ENCODE peak calls at places on chromosomes 2 and 18, in seven cellular contexts. B, I, L, O, P, G and J are unnamed samples.

GRCh38 chr2:238130696-238131628 is 7.5 kb upstream of the KLHL30 start:
- DNase-seq in G (no peak), L (no peak), B (no peak), P (no peak), I (no peak), O (no peak), J (no peak)

GRCh38 chr2:75640621-75641121 is 5.9 kb upstream of the MRPL19 start:
- DNase-seq in O (peak), P (peak), I (peak), B (peak), L (peak), G (peak), J (peak)

GRCh38 chr18:22695674-22696073 is 237.5 kb upstream of the RBBP8 start:
- DNase-seq in L (no peak), P (no peak), I (no peak), O (no peak), B (no peak), G (no peak), J (no peak)

GRCh38 chr18:8876887-8877286 is 171.5 kb downstream of the MTCL1 start:
- DNase-seq in G (no peak), P (no peak), O (no peak), I (no peak), B (no peak), L (no peak), J (no peak)

GRCh38 chr2:218168635-218169462 is 2.1 kb upstream of the CXCR1 start:
- DNase-seq in L (no peak), P (peak), G (peak), I (peak), B (peak), O (no peak), J (peak)

GRCh38 chr2:180180511-180180910 is 173.4 kb upstream of the CWC22 start:
- DNase-seq in P (no peak), L (no peak), I (no peak), O (no peak), G (no peak), B (no peak), J (no peak)

GRCh38 chr18:42578781-42579180 is 536.7 kb downstream of the RIT2 start:
- DNase-seq in L (no peak), I (no peak), O (no peak), G (no peak), P (no peak), B (no peak), J (peak)

GRCh38 chr2:227862741-227863588 is 8.5 kb upstream of the DAW1 start:
- DNase-seq in I (no peak), P (no peak), G (no peak), L (peak), B (no peak), O (peak), J (peak)

GRCh38 chr2:238378230-238379095 is 48.3 kb upstream of the ASB1 start:
- DNase-seq in O (no peak), G (no peak), B (no peak), L (no peak), P (no peak), I (no peak), J (no peak)

GRCh38 chr2:96772903-96773675 is 12.4 kb downstream of the CNNM4 start:
- DNase-seq in I (no peak), O (no peak), B (no peak), P (no peak), G (no peak), L (no peak), J (no peak)

GRCh38 chr18:45923138-45923537 is 44.0 kb downstream of the EPG5 start:
- DNase-seq in P (no peak), O (no peak), B (no peak), G (no peak), I (no peak), L (no peak), J (no peak)

GRCh38 chr18:46322411-46322891 is 218.3 kb downstream of the HAUS1 start:
- DNase-seq in L (no peak), O (no peak), G (no peak), I (no peak), P (no peak), B (no peak), J (no peak)

GRCh38 chr2:189698020-189698887 is 23.8 kb downstream of the ANKAR start:
- DNase-seq in I (peak), O (no peak), B (no peak), P (peak), G (no peak), L (no peak), J (peak)

GRCh38 chr2:160479269-160479668 is 14.3 kb downstream of the RBMS1 start:
- DNase-seq in B (no peak), P (no peak), L (no peak), G (no peak), I (no peak), O (no peak), J (no peak)

GRCh38 chr2:210884227-210884626 is 327.8 kb downstream of the CPS1 start:
- DNase-seq in B (no peak), L (no peak), P (no peak), O (no peak), I (no peak), G (no peak), J (no peak)

GRCh38 chr2:192749606-192750200 is 555.0 kb upstream of the TMEFF2 start:
- DNase-seq in B (no peak), P (no peak), L (no peak), G (no peak), I (no peak), O (no peak), J (peak)

GRCh38 chr2:43824951-43825493 is 13.6 kb downstream of the ABCG5 start:
- DNase-seq in O (no peak), L (no peak), P (no peak), B (no peak), G (no peak), I (no peak), J (no peak)

GRCh38 chr2:239916205-239917127 is 108.7 kb downstream of the NDUFA10 start:
- DNase-seq in P (no peak), I (peak), G (no peak), O (no peak), L (no peak), B (no peak), J (no peak)

GRCh38 chr2:187581125-187581896 is 27.1 kb upstream of the TFPI start:
- DNase-seq in B (no peak), P (peak), O (peak), L (no peak), I (no peak), G (no peak), J (peak)

GRCh38 chr2:64837116-64837704 is 152.0 kb upstream of the SLC1A4 start:
- DNase-seq in P (no peak), I (no peak), G (no peak), B (no peak), O (no peak), L (no peak), J (no peak)

GRCh38 chr18:24126155-24126947 is 12.5 kb upstream of the CABYR start:
- DNase-seq in B (no peak), O (no peak), L (no peak), G (no peak), I (no peak), P (no peak), J (no peak)

GRCh38 chr2:162197095-162197825 is 45.2 kb upstream of the GCG start:
- DNase-seq in B (no peak), L (peak), I (no peak), G (no peak), O (no peak), P (no peak), J (peak)

GRCh38 chr18:48418000-48418399 is 8.8 kb upstream of the ZBTB7C start:
- DNase-seq in O (no peak), L (no peak), B (no peak), P (no peak), I (no peak), G (no peak), J (no peak)

GRCh38 chr2:112706170-112706664 is 14.6 kb upstream of the NT5DC4 start:
- DNase-seq in L (no peak), O (no peak), B (no peak), P (peak), I (no peak), G (no peak), J (peak)

GRCh38 chr2:65319674-65320041 is 92.0 kb downstream of the ACTR2 start:
- DNase-seq in P (no peak), B (no peak), G (no peak), L (no peak), O (no peak), I (no peak), J (no peak)

GRCh38 chr2:208182835-208183234 is 7.0 kb downstream of the C2orf80 start:
- DNase-seq in O (no peak), G (no peak), P (no peak), L (no peak), I (no peak), B (no peak), J (no peak)

GRCh38 chr18:26875040-26875654 is 9.6 kb upstream of the AQP4 start:
- DNase-seq in I (no peak), P (no peak), G (no peak), O (no peak), B (no peak), L (no peak), J (no peak)

GRCh38 chr2:171141320-171141719 is 19.4 kb downstream of the TLK1 start:
- DNase-seq in L (no peak), P (no peak), O (no peak), B (no peak), I (no peak), G (no peak), J (no peak)

GRCh38 chr2:48722391-48722790 is 33.1 kb downstream of the LHCGR start:
- DNase-seq in G (no peak), I (no peak), O (no peak), B (no peak), L (no peak), P (no peak), J (no peak)

GRCh38 chr18:31819106-31819924 is 58.6 kb upstream of the SLC25A52 start:
- DNase-seq in O (peak), B (no peak), L (peak), G (no peak), I (no peak), P (peak), J (peak)

GRCh38 chr2:240913810-240914644 is 7.9 kb downstream of the CROCC2 start:
- DNase-seq in B (peak), O (no peak), G (peak), L (no peak), I (peak), P (peak), J (peak)

GRCh38 chr2:234981197-234982095 is 29.6 kb downstream of the SH3BP4 start:
- DNase-seq in O (peak), P (no peak), G (peak), B (no peak), L (peak), I (peak), J (peak)

GRCh38 chr18:24111936-24112335 is 26.9 kb upstream of the CABYR start:
- DNase-seq in P (no peak), G (no peak), B (no peak), L (no peak), O (no peak), I (no peak), J (no peak)

GRCh38 chr2:68716948-68717661 is 17.5 kb upstream of the ARHGAP25 start:
- DNase-seq in B (no peak), G (no peak), L (no peak), P (peak), O (no peak), I (no peak), J (no peak)

GRCh38 chr2:95320986-95321767 is 24.0 kb downstream of the KCNIP3 start:
- DNase-seq in G (no peak), I (no peak), L (no peak), B (no peak), P (no peak), O (peak), J (no peak)